ENCODE peak calls at places on chromosomes 3 and 15, in eight cellular contexts. Q, T, B, C, F, A, X and P are unnamed samples.

GRCh38 chr3:48189321-48189720 is 1.1 kb upstream of the CDC25A start:
- DNase-seq in Q (no peak), T (no peak), B (no peak), C (no peak), F (no peak), A (no peak), X (no peak), P (no peak)

GRCh38 chr3:71069797-71070196 is 513.7 kb downstream of the FOXP1 start:
- DNase-seq in Q (peak; percentile 38), T (peak; percentile 55), B (peak; percentile 47), C (no peak), F (peak; percentile 87), A (peak; percentile 98), X (no peak), P (no peak)

GRCh38 chr15:40310001-40310959 is 2.5 kb upstream of the PLCB2 start:
- DNase-seq in Q (no peak), T (peak; percentile 58), B (peak; percentile 14), C (no peak), F (no peak), A (no peak), X (no peak), P (no peak)

GRCh38 chr3:134437211-134437752 is 48.5 kb downstream of the ANAPC13 start:
- DNase-seq in Q (no peak), T (no peak), B (no peak), C (no peak), F (peak; percentile 13), A (no peak), X (no peak), P (no peak)

GRCh38 chr15:73237910-73238309 is 130.8 kb downstream of the HCN4 start:
- DNase-seq in Q (no peak), T (peak; percentile 18), B (no peak), C (no peak), F (no peak), A (no peak), X (no peak), P (no peak)

GRCh38 chr3:126226376-126226775 is 46.0 kb upstream of the ALDH1L1 start:
- DNase-seq in Q (no peak), T (no peak), B (no peak), C (no peak), F (no peak), A (no peak), X (no peak), P (no peak)

GRCh38 chr15:27958911-27959598 is 140.1 kb downstream of the OCA2 start:
- DNase-seq in Q (no peak), T (no peak), B (no peak), C (no peak), F (no peak), A (no peak), X (no peak), P (no peak)

GRCh38 chr3:111998661-111999641 is at the start of gene TAGLN3:
- DNase-seq in Q (no peak), T (peak; percentile 46), B (peak; percentile 71), C (no peak), F (no peak), A (no peak), X (no peak), P (peak; percentile 53)

GRCh38 chr15:38876211-38876610 is 311.6 kb upstream of the RASGRP1 start:
- DNase-seq in Q (no peak), T (no peak), B (no peak), C (no peak), F (no peak), A (no peak), X (no peak), P (no peak)

GRCh38 chr3:38588995-38589937 is 60.2 kb downstream of the SCN5A start:
- DNase-seq in Q (no peak), T (no peak), B (no peak), C (no peak), F (no peak), A (no peak), X (no peak), P (no peak)

GRCh38 chr3:25781758-25782594 is 1.3 kb downstream of the NGLY1 start:
- DNase-seq in Q (no peak), T (no peak), B (no peak), C (no peak), F (no peak), A (no peak), X (peak; percentile 59), P (no peak)

GRCh38 chr3:101928890-101929289 is 79.6 kb downstream of the NFKBIZ start:
- DNase-seq in Q (no peak), T (no peak), B (no peak), C (no peak), F (peak; percentile 28), A (no peak), X (no peak), P (no peak)

GRCh38 chr15:51085764-51086163 is 8.9 kb downstream of the TNFAIP8L3 start:
- DNase-seq in Q (no peak), T (no peak), B (no peak), C (no peak), F (no peak), A (no peak), X (no peak), P (no peak)